ENCODE peak calls at places on chromosomes 2 and 18, in six cellular contexts. P is CD8-positive, alpha-beta T cell; K is effector CD4-positive, alpha-beta T cell; M is substantia nigra; H is stimulated activated CD4-positive, alpha-beta T cell treated with anti-CD3 and anti-CD28 coated beads, Interleukin-1b, Interleukin-23, amount 100 ng/mL, for 24 hours; O is amniotic epithelial cell. V is an unnamed sample.

GRCh38 chr2:135093192-135093591 is 41.1 kb downstream of the RAB3GAP1 start:
- DNase-seq in K (no peak), O (no peak), H (no peak), P (no peak), M (no peak), V (no peak)

GRCh38 chr2:144607899-144608477 is 88.1 kb upstream of the ZEB2 start:
- DNase-seq in O (peak; percentile 18), P (no peak), M (no peak), H (no peak), K (no peak), V (no peak)

GRCh38 chr18:48751727-48752468 is 198.9 kb downstream of the SMAD7 start:
- DNase-seq in O (no peak), K (no peak), M (no peak), P (no peak), H (no peak), V (no peak)

GRCh38 chr2:74436111-74436803 is 5.5 kb downstream of the RTKN start:
- DNase-seq in K (no peak), O (no peak), H (no peak), P (no peak), M (no peak), V (no peak)

GRCh38 chr2:22904126-22904684 is 480.8 kb upstream of the KLHL29 start:
- DNase-seq in H (no peak), O (no peak), K (no peak), M (no peak), P (no peak), V (no peak)

GRCh38 chr2:107625982-107626381 is 200.7 kb upstream of the RGPD4 start:
- DNase-seq in K (no peak), M (no peak), O (no peak), H (no peak), P (no peak), V (no peak)

GRCh38 chr2:119106301-119106897 is 52.2 kb downstream of the C1QL2 start:
- DNase-seq in K (no peak), P (no peak), M (no peak), O (peak; percentile 16), H (no peak), V (no peak)

GRCh38 chr2:206983156-206983875 is 44.0 kb downstream of the CPO start:
- DNase-seq in K (no peak), H (no peak), O (peak; percentile 75), M (no peak), P (no peak), V (no peak)

GRCh38 chr2:218367415-218368149 is 10.9 kb downstream of the CATIP start:
- DNase-seq in H (peak; percentile 66), M (peak; percentile 36), P (peak; percentile 63), O (peak; percentile 69), K (peak; percentile 52), V (peak; percentile 61)

GRCh38 chr2:19774788-19775156 is 127.0 kb downstream of the TTC32 start:
- DNase-seq in H (no peak), M (no peak), O (no peak), K (no peak), P (no peak), V (no peak)

GRCh38 chr18:79616651-79617518 is 62.7 kb upstream of the CTDP1 start:
- DNase-seq in H (no peak), O (peak; percentile 37), M (no peak), P (no peak), K (no peak), V (no peak)

GRCh38 chr2:12169721-12170120 is 423.3 kb downstream of the LPIN1 start:
- DNase-seq in H (peak; percentile 20), O (peak; percentile 49), K (no peak), M (no peak), P (no peak), V (no peak)

GRCh38 chr2:100228415-100228814 is 86.0 kb upstream of the AFF3 start:
- DNase-seq in P (no peak), O (no peak), K (no peak), H (no peak), M (no peak), V (no peak)

GRCh38 chr18:60044290-60045006 is 144.7 kb downstream of the PMAIP1 start:
- DNase-seq in H (no peak), K (no peak), M (no peak), P (no peak), O (peak; percentile 49), V (no peak)

GRCh38 chr2:64052468-64053241 is 33.4 kb upstream of the VPS54 start:
- DNase-seq in P (no peak), O (no peak), K (no peak), H (no peak), M (no peak), V (no peak)

GRCh38 chr2:236621786-236622185 is 52.2 kb downstream of the ACKR3 start:
- DNase-seq in H (no peak), O (no peak), P (no peak), M (no peak), K (no peak), V (no peak)

GRCh38 chr2:240095556-240096523 is 40.3 kb downstream of the COPS9 start:
- DNase-seq in K (no peak), M (no peak), H (no peak), O (peak; percentile 6), P (no peak), V (no peak)

GRCh38 chr18:45352874-45353273 is 262.4 kb upstream of the SLC14A2 start:
- DNase-seq in K (no peak), M (no peak), H (no peak), O (no peak), P (no peak), V (no peak)

GRCh38 chr18:55321268-55322175 is 266.5 kb downstream of the TCF4 start:
- DNase-seq in M (peak; percentile 87), O (peak; percentile 87), K (no peak), P (no peak), H (no peak), V (peak; percentile 51)

GRCh38 chr2:64592994-64593655 is 60.6 kb downstream of the SERTAD2 start:
- DNase-seq in H (no peak), O (peak; percentile 32), M (no peak), K (no peak), P (no peak), V (no peak)

GRCh38 chr2:108917078-108917440 is 72.0 kb downstream of the EDAR start:
- DNase-seq in K (no peak), O (no peak), M (no peak), H (no peak), P (no peak), V (no peak)

GRCh38 chr2:200655918-200656580 is 70.2 kb downstream of the AOX1 start:
- DNase-seq in P (no peak), O (peak; percentile 72), K (no peak), M (no peak), H (no peak), V (no peak)

GRCh38 chr18:8895341-8895740 is 190.0 kb downstream of the MTCL1 start:
- DNase-seq in M (no peak), H (no peak), O (no peak), P (no peak), K (no peak), V (no peak)

GRCh38 chr2:14616342-14616741 is 16.2 kb upstream of the LRATD1 start:
- DNase-seq in O (no peak), H (no peak), M (no peak), P (no peak), K (no peak), V (no peak)

GRCh38 chr2:96247896-96248295 is 17.9 kb downstream of the TMEM127 start:
- DNase-seq in O (no peak), P (no peak), K (no peak), M (no peak), H (no peak), V (no peak)

GRCh38 chr2:144708641-144709040 is 188.7 kb upstream of the ZEB2 start:
- DNase-seq in H (no peak), P (no peak), K (no peak), M (no peak), O (no peak), V (no peak)

GRCh38 chr2:231390667-231391066 is 4.8 kb upstream of the B3GNT7 start:
- DNase-seq in K (no peak), H (no peak), O (no peak), M (no peak), P (no peak), V (no peak)

GRCh38 chr2:180717588-180717987 is 262.8 kb upstream of the UBE2E3 start:
- DNase-seq in H (no peak), M (no peak), O (no peak), P (no peak), K (no peak), V (no peak)

GRCh38 chr2:127199223-127199622 is 20.9 kb downstream of the CYP27C1 start:
- DNase-seq in K (no peak), P (no peak), O (no peak), M (no peak), H (no peak), V (no peak)

GRCh38 chr2:105243961-105244360 is 2.4 kb downstream of the GPR45 start:
- DNase-seq in K (no peak), O (no peak), H (no peak), M (no peak), P (no peak), V (no peak)

GRCh38 chr2:5368263-5368662 is 323.9 kb upstream of the SOX11 start:
- DNase-seq in M (no peak), H (no peak), P (no peak), O (no peak), K (no peak), V (no peak)

GRCh38 chr2:128638741-128639477 is 320.2 kb upstream of the HS6ST1 start:
- DNase-seq in H (no peak), M (peak; percentile 20), P (no peak), K (no peak), O (peak; percentile 3), V (peak; percentile 5)

GRCh38 chr18:58087928-58088722 is 44.1 kb downstream of the NEDD4L start:
- DNase-seq in M (no peak), K (no peak), P (no peak), H (no peak), O (no peak), V (no peak)

GRCh38 chr2:101655941-101656422 is 41.5 kb upstream of the MAP4K4 start:
- DNase-seq in O (peak; percentile 83), M (no peak), P (no peak), H (no peak), K (no peak), V (no peak)

GRCh38 chr2:180048256-180048655 is 41.2 kb upstream of the CWC22 start:
- DNase-seq in M (no peak), H (no peak), O (no peak), K (no peak), P (no peak), V (no peak)

GRCh38 chr2:174336403-174337336 is 1.9 kb downstream of the SP9 start:
- DNase-seq in H (no peak), K (no peak), M (no peak), O (no peak), P (no peak), V (peak; percentile 36)

GRCh38 chr2:121905201-121905600 is 149.8 kb downstream of the TSN start:
- DNase-seq in P (no peak), H (no peak), K (no peak), O (no peak), M (no peak), V (no peak)

GRCh38 chr18:42281124-42281523 is 326.1 kb downstream of the PIK3C3 start:
- DNase-seq in P (no peak), M (no peak), K (no peak), H (no peak), O (no peak), V (no peak)

GRCh38 chr2:28809927-28810326 is 707 bp upstream of the SPDYA start:
- DNase-seq in O (no peak), H (no peak), K (no peak), M (no peak), P (no peak), V (no peak)

V was measured in natural killer cell.